ENCODE peak calls at places on chromosomes 12 and 14, in ten cellular contexts. F, H, M, A, B, D, X, Z, K and E are unnamed samples.

GRCh38 chr12:60832300-60832699 is 1236.5 kb downstream of the SLC16A7 start:
- DNase-seq in D (no peak), H (no peak), M (no peak), F (no peak), Z (no peak), X (no peak), A (no peak), B (no peak), K (no peak), E (no peak)

GRCh38 chr12:112317481-112317880 is 64.8 kb downstream of the HECTD4 start:
- DNase-seq in A (peak; percentile 49), K (no peak), Z (no peak), M (no peak), F (no peak), X (no peak), D (no peak), B (no peak), H (no peak), E (no peak)

GRCh38 chr14:52080817-52081755 is 12.2 kb upstream of the NID2 start:
- DNase-seq in A (no peak), H (no peak), K (peak; percentile 71), F (peak; percentile 43), D (no peak), B (peak; percentile 26), Z (peak; percentile 82), M (peak; percentile 96), X (no peak), E (no peak)

GRCh38 chr14:105177082-105177481 is 4.0 kb downstream of the NUDT14 start:
- DNase-seq in A (no peak), Z (no peak), M (no peak), X (no peak), F (no peak), H (no peak), K (no peak), D (no peak), B (no peak), E (no peak)

GRCh38 chr12:115335048-115335447 is 651.1 kb upstream of the TBX3 start:
- DNase-seq in X (no peak), Z (no peak), D (no peak), B (no peak), F (no peak), H (peak; percentile 40), M (no peak), K (no peak), A (no peak), E (no peak)

GRCh38 chr14:55846852-55847471 is 267.0 kb downstream of the KTN1 start:
- DNase-seq in D (peak; percentile 22), X (no peak), M (peak; percentile 50), K (no peak), Z (no peak), F (no peak), A (no peak), H (no peak), B (no peak), E (no peak)

GRCh38 chr14:95341115-95341514 is 21.4 kb upstream of the CLMN start:
- DNase-seq in F (no peak), H (no peak), A (no peak), D (no peak), M (no peak), Z (peak; percentile 50), B (no peak), X (no peak), K (no peak), E (no peak)

GRCh38 chr12:2396448-2396871 is 343.7 kb downstream of the CACNA1C start:
- DNase-seq in F (no peak), D (no peak), Z (no peak), B (no peak), H (peak; percentile 72), K (no peak), X (peak; percentile 52), M (peak; percentile 52), A (no peak), E (peak; percentile 54)

GRCh38 chr12:71652656-71653055 is 11.0 kb downstream of the ZFC3H1 start:
- DNase-seq in A (no peak), H (no peak), F (no peak), X (no peak), K (no peak), B (no peak), M (no peak), D (no peak), Z (no peak), E (no peak)

DNA sequence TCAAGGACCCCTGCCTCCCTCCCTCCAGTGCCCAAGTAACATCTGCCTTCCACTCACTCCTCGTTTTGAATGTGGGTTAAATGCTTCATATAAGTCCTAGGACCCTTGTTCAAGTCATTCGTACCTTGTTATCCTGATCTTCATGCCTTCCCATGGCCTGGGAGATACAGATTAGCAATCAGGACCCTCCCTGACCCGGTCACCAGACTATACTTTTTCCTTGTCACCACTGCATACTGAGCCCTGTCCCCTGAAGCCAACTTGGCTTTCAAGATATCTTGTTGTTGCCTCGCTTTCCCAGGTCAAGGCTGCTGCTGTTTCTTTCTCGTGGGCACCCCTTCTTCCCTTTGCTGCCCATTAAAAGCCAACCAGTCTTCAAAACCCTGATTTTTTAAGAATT is 208.5 kb downstream of the ANO2 start:
- DNase-seq in B (no peak), D (no peak), M (no peak), A (no peak), X (no peak), K (no peak), Z (no peak), H (no peak), F (no peak), E (no peak)
- H3K27me3 ChIP-seq in B (no peaks in the 10 kb centered on the region), D (no peaks in the 10 kb centered on the region), M (peaks cover 38% of the 10 kb centered on the region), A (no peaks in the 10 kb centered on the region), X (no peaks in the 10 kb centered on the region), K (no peaks in the 10 kb centered on the region), Z (peaks cover 2% of the 10 kb centered on the region), H (no peaks in the 10 kb centered on the region), F (no peaks in the 10 kb centered on the region), E (no peaks in the 10 kb centered on the region)

GRCh38 chr12:29742646-29743045 is 41.1 kb downstream of the TMTC1 start:
- DNase-seq in M (no peak), X (no peak), B (no peak), H (no peak), D (no peak), Z (no peak), A (no peak), K (no peak), F (no peak), E (no peak)

GRCh38 chr12:29743801-29744200 is 39.9 kb downstream of the TMTC1 start:
- DNase-seq in B (peak; percentile 39), M (peak; percentile 93), A (no peak), D (peak; percentile 22), K (no peak), X (no peak), F (peak; percentile 69), H (no peak), Z (peak; percentile 79), E (no peak)

GRCh38 chr12:29739279-29739991 is 44.3 kb downstream of the TMTC1 start:
- DNase-seq in F (no peak), K (no peak), Z (no peak), D (no peak), H (no peak), M (peak; percentile 93), B (no peak), X (no peak), A (no peak), E (no peak)

GRCh38 chr12:29743072-29743471 is 40.7 kb downstream of the TMTC1 start:
- DNase-seq in Z (no peak), X (no peak), H (no peak), F (no peak), M (no peak), D (no peak), A (no peak), K (no peak), B (no peak), E (no peak)

DNA sequence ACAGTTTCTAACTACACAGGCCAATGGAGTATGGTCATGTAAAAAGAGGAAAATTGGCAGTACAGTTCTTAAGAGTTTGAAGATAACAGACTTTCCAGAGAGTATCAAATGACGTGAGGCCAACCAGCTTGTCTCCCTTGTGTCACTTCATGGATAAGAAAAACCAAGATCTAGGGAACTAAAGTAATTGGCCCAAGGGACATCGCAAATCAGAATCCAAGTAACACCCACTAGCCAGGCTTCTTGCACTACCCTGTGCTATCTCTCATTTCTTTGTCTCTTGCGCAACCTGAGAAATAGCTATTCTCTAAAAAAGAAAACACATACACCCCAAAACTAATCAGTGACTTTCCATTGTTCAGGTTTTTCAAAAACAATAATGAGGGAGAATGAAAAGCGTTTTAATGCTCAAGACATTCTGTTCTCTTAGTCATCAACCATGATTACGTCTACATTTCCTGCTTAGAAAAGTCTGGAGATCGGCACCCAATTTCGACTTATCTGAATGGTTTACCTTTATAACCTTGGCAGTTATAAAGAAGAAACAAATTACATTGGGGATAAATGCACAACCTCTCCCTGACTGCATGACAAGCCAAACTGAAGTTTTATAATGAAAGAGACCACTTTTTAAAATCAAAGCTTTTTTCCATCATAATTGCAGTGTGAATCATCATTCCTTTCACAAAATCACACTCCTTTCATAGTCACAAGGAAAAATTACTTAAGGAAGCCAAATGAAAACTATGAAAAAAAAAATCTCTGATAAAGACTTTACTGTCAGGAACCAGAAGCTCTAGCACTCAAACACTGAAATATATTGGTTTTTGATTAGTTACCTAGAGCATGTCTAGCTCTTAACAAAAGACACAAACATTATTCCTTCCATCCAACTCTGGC is 42.1 kb downstream of the TMTC1 start:
- DNase-seq in H (no peak), A (no peak), F (peak; percentile 17), M (peak; percentile 82), X (no peak), B (peak; percentile 89), D (no peak), K (no peak), Z (peak; percentile 89), E (no peak)
- H3K4me1 ChIP-seq in H (peaks cover 79% of the 10 kb centered on the region), A (no peaks in the 10 kb centered on the region), F (peaks cover 39% of the 10 kb centered on the region), M (peaks cover 17% of the 10 kb centered on the region), X (no peaks in the 10 kb centered on the region), B (peaks cover 19% of the 10 kb centered on the region), D (peaks cover 5% of the 10 kb centered on the region), K (no peaks in the 10 kb centered on the region), Z (peaks cover 47% of the 10 kb centered on the region), E (peaks cover 9% of the 10 kb centered on the region)

DNA sequence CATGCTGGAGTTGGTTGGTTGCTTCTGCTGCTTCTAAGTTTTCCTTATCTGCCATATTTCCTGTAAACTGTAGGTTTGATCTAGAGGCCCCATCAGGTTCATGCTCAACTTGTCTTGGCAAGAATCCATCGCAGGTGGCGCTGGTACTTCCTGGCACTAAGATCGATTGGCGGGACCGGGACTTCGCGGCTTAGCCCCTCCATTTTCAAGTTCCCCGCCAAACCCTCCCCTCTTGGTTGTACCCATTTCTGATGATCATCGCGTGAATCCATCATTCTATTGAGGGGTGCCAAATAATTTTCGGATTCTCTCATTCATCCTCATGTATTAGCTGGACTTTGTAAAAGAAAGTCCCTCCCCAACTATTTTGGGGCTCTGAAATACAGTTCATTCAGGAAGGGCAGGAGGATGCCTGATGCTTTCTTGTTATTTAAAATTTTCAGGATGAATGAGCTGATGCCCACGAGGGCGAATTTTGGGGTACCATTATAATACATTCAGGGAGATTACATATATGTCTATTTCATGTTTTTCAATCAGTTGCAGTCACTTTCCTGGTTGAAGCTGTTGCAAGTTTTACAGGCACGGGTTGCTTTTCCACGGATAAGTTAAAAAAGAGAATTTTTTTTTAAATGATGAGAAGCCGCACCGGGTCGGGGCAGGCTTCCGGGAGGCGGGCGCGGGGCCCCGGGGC is 424 bp upstream of the BRI3BP start:
- DNase-seq in H (no peak), X (peak; percentile 62), A (peak; percentile 85), B (peak; percentile 52), K (peak; percentile 60), M (peak; percentile 24), F (peak; percentile 85), D (peak; percentile 81), Z (peak; percentile 68), E (peak; percentile 65)
- TF ChIP-seq CTCF in H (peak; percentile 30), X (no peak), A (peak; percentile 71), B (no peak), K (no peak), M (no peak), F (peak; percentile 16), D (peak; percentile 68), Z (peak; percentile 35), E (peak; percentile 29)

GRCh38 chr12:38155526-38156496 is 160.8 kb upstream of the ALG10B start:
- DNase-seq in X (no peak), K (no peak), Z (no peak), D (no peak), B (no peak), M (no peak), H (no peak), F (no peak), A (no peak), E (no peak)
- H3K27me3 ChIP-seq in X (peaks cover 13% of the 10 kb centered on the region), K (no peaks in the 10 kb centered on the region), Z (no peaks in the 10 kb centered on the region), D (peaks cover 83% of the 10 kb centered on the region), B (no peaks in the 10 kb centered on the region), M (no peaks in the 10 kb centered on the region), H (no peaks in the 10 kb centered on the region), F (no peaks in the 10 kb centered on the region), A (no peaks in the 10 kb centered on the region), E (no peaks in the 10 kb centered on the region)